ENCODE peak calls at places on chromosomes 12 and 14, in seven cellular contexts. G is glomerular endothelial cell, R is M059J, A is HEK293T, N is H54, J is NCI-H446 treated with DMSO at 0.1 percent for 48 hours, D is IMR-90. V is an unnamed sample.

GRCh38 chr12:32522322-32523221 is 123.2 kb downstream of the FGD4 start:
- DNase-seq in D (no peak), G (no peak), N (no peak), R (no peak), A (no peak), J (no peak), V (no peak)

GRCh38 chr12:91182664-91183455 is at the start of gene DCN:
- DNase-seq in D (peak), N (no peak), R (no peak), A (no peak), G (no peak), J (no peak), V (peak)

GRCh38 chr14:31902002-31902401 is 175.1 kb upstream of the ARHGAP5 start:
- DNase-seq in D (no peak), A (no peak), J (no peak), G (no peak), N (no peak), R (peak), V (no peak)

GRCh38 chr12:56634242-56634836 is 4.2 kb upstream of the BAZ2A start:
- DNase-seq in G (no peak), R (peak), D (no peak), A (peak), N (no peak), J (no peak), V (no peak)

GRCh38 chr12:123097521-123098084 is 53.3 kb downstream of the PITPNM2 start:
- DNase-seq in R (no peak), A (no peak), D (no peak), N (no peak), J (peak), G (no peak), V (no peak)

GRCh38 chr12:122094261-122094734 is 15.7 kb downstream of the MLXIP start:
- DNase-seq in D (no peak), N (no peak), J (no peak), A (no peak), G (no peak), R (no peak), V (no peak)

GRCh38 chr12:124396544-124397398 is 101.9 kb downstream of the RFLNA start:
- DNase-seq in G (no peak), R (no peak), A (no peak), J (no peak), N (no peak), D (no peak), V (no peak)

GRCh38 chr12:108856428-108857157 is 790 bp downstream of the SSH1 start:
- DNase-seq in A (no peak), D (peak), J (no peak), N (no peak), R (peak), G (no peak), V (peak)